ENCODE peak calls at places on chromosome 11, in eight cellular contexts. J is COR-L47; O is AG10803; S is stimulated activated CD8-positive, alpha-beta memory T cell treated with anti-CD3 and anti-CD28 coated beads, Interleukin-4, amount 100 ng/mL, for 1 hour; U is stimulated activated CD4-positive, alpha-beta T cell treated with anti-CD3 and anti-CD28 coated beads, Interleukin-4, amount 100 ng/mL, for 4 hours; R is HTR-8/SVneo; K is WTC11; L is stimulated activated effector memory CD8-positive, alpha-beta T cell treated with anti-CD3 and anti-CD28 coated beads, Interleukin-12 subunit alpha, Interleukin-12 subunit beta, amount 100 ng/mL, for 72 hours. N is an unnamed sample.

GRCh38 chr11:15603208-15603607 is 488.5 kb downstream of the INSC start:
- DNase-seq in O (no peak), U (no peak), R (no peak), L (no peak), S (no peak), J (no peak), K (no peak), N (no peak)

GRCh38 chr11:11349870-11350325 is 3.2 kb downstream of the CSNK2A3 start:
- DNase-seq in L (no peak), K (no peak), U (no peak), R (no peak), S (no peak), O (peak), J (no peak), N (no peak)

GRCh38 chr11:120561286-120561685 is 49.7 kb downstream of the GRIK4 start:
- DNase-seq in R (no peak), S (no peak), U (no peak), K (no peak), O (no peak), J (no peak), L (no peak), N (no peak)

GRCh38 chr11:44446996-44447771 is 118.3 kb upstream of the CD82 start:
- DNase-seq in J (no peak), R (no peak), K (no peak), S (no peak), U (no peak), O (no peak), L (no peak), N (no peak)

GRCh38 chr11:102476812-102477211 is 24.2 kb upstream of the TMEM123 start:
- DNase-seq in R (peak), U (no peak), S (no peak), L (no peak), J (peak), K (no peak), O (no peak), N (no peak)

GRCh38 chr11:125180413-125181305 is 16.1 kb downstream of the PKNOX2 start:
- DNase-seq in K (no peak), O (no peak), L (no peak), S (no peak), J (no peak), U (no peak), R (no peak), N (no peak)

GRCh38 chr11:93983542-93984204 is 37.5 kb upstream of the HEPHL1 start:
- DNase-seq in K (no peak), R (no peak), L (no peak), S (no peak), U (no peak), J (no peak), O (no peak), N (no peak)

GRCh38 chr11:8038811-8039529 is 42.0 kb upstream of the TUB start:
- DNase-seq in O (no peak), R (no peak), K (no peak), U (no peak), J (no peak), S (no peak), L (no peak), N (no peak)

GRCh38 chr11:115918579-115918978 is 414.4 kb upstream of the CADM1 start:
- DNase-seq in J (no peak), U (no peak), L (no peak), R (no peak), K (no peak), S (no peak), O (no peak), N (no peak)

GRCh38 chr11:128424271-128424709 is 163.1 kb downstream of the ETS1 start:
- DNase-seq in S (no peak), R (no peak), K (no peak), J (no peak), L (no peak), U (no peak), O (peak), N (no peak)

GRCh38 chr11:67401495-67402191 is at the start of gene PPP1CA:
- DNase-seq in K (peak), U (peak), J (peak), R (peak), S (peak), O (peak), L (peak), N (peak)

GRCh38 chr11:11020747-11021149 is 162.9 kb upstream of the ZBED5 start:
- DNase-seq in L (no peak), U (no peak), R (no peak), J (no peak), O (no peak), K (no peak), S (no peak), N (no peak)

GRCh38 chr11:61881397-61881796 is 9.9 kb downstream of the FADS3 start:
- DNase-seq in K (no peak), L (no peak), S (no peak), O (no peak), R (no peak), J (no peak), U (no peak), N (no peak)

GRCh38 chr11:129846508-129847335 is 31.1 kb downstream of the TMEM45B start:
- DNase-seq in U (no peak), O (peak), S (no peak), R (peak), K (no peak), J (peak), L (no peak), N (no peak)

GRCh38 chr11:64074239-64074638 is 38.5 kb downstream of the FLRT1 start:
- DNase-seq in U (peak), K (no peak), J (no peak), R (no peak), O (no peak), L (no peak), S (no peak), N (no peak)

GRCh38 chr11:77821349-77821851 is 456 bp downstream of the AAMDC start:
- DNase-seq in K (no peak), J (no peak), R (peak), S (no peak), O (peak), L (peak), U (peak), N (no peak)

GRCh38 chr11:104573431-104573830 is 324.8 kb downstream of the CASP12 start:
- DNase-seq in L (no peak), U (no peak), J (no peak), K (no peak), O (peak), R (peak), S (no peak), N (no peak)

GRCh38 chr11:17423533-17424310 is 35.3 kb upstream of the KCNJ11 start:
- DNase-seq in J (no peak), O (no peak), L (no peak), S (no peak), U (no peak), K (no peak), R (no peak), N (no peak)

GRCh38 chr11:35671396-35672127 is 9.0 kb downstream of the TRIM44 start:
- DNase-seq in U (no peak), L (no peak), O (no peak), J (no peak), K (no peak), S (no peak), R (no peak), N (no peak)

GRCh38 chr11:74438681-74439080 is 28.7 kb downstream of the KCNE3 start:
- DNase-seq in S (no peak), J (no peak), L (no peak), K (no peak), O (no peak), U (no peak), R (no peak), N (no peak)

GRCh38 chr11:123111465-123111864 is 49.5 kb upstream of the HSPA8 start:
- DNase-seq in K (no peak), S (no peak), R (peak), J (peak), O (peak), U (no peak), L (no peak), N (peak)

GRCh38 chr11:111777094-111778046 is 11.2 kb upstream of the PPP2R1B start:
- DNase-seq in S (no peak), U (no peak), J (peak), L (no peak), K (no peak), R (peak), O (peak), N (peak)

GRCh38 chr11:31813242-31813960 is 2.3 kb upstream of the PAX6 start:
- DNase-seq in R (no peak), S (no peak), O (no peak), U (no peak), J (no peak), L (no peak), K (peak), N (no peak)